ENCODE peak calls at places on chromosomes 11 and 22, in five cellular contexts. S, R, F, A and X are unnamed samples. For H3K4me1, the result is how much of the 10 kb centered on the place peaks cover.

GRCh38 chr11:119323532-119324033 is 6.7 kb upstream of the MCAM start:
- ATAC-seq in S (peak), R (no peak), F (no peak), A (peak), X (no peak)

GRCh38 chr11:100727410-100727809 is 40.3 kb downstream of the ARHGAP42 start:
- ATAC-seq in S (no peak), R (no peak), F (no peak), A (no peak), X (no peak)

GRCh38 chr11:31959711-31960110 is 131.2 kb upstream of the RCN1 start:
- ATAC-seq in S (no peak), R (no peak), F (no peak), A (no peak), X (no peak)

GRCh38 chr11:46435679-46436078 is 44.1 kb upstream of the CHRM4 start:
- ATAC-seq in S (no peak), R (no peak), F (no peak), A (no peak), X (no peak)

GRCh38 chr11:111265421-111265820 is 19.9 kb downstream of the POU2AF2 start:
- ATAC-seq in S (no peak), R (no peak), F (no peak), A (no peak), X (no peak)

GRCh38 chr22:41687901-41688364 is 734 bp downstream of the SNU13 start:
- ATAC-seq in S (peak), R (peak), F (peak), A (peak), X (no peak)

GRCh38 chr11:122897606-122898210 is 15.1 kb downstream of the JHY start:
- ATAC-seq in S (no peak), R (no peak), F (no peak), A (no peak), X (no peak)

GRCh38 chr11:112584674-112585073 is 324.0 kb upstream of the PLET1 start:
- ATAC-seq in S (peak), R (peak), F (peak), A (no peak), X (no peak)

GRCh38 chr11:121367434-121367833 is 74.9 kb downstream of the SC5D start:
- ATAC-seq in S (no peak), R (no peak), F (peak), A (peak), X (no peak)

GRCh38 chr11:12502950-12503579 is 125.7 kb downstream of the PARVA start:
- ATAC-seq in S (no peak), R (peak), F (no peak), A (no peak), X (no peak)

GRCh38 chr11:74388678-74389327 is 9.4 kb downstream of the PGM2L1 start:
- ATAC-seq in S (peak), R (peak), F (peak), A (peak), X (peak)

GRCh38 chr11:119533931-119534694 is 111.1 kb upstream of the THY1 start:
- ATAC-seq in S (peak), R (peak), F (peak), A (peak), X (peak)

GRCh38 chr11:102338479-102339010 is 8.5 kb upstream of the BIRC2 start:
- ATAC-seq in S (no peak), R (no peak), F (no peak), A (no peak), X (no peak)

GRCh38 chr22:38190581-38190980 is 9.0 kb upstream of the PLA2G6 start:
- ATAC-seq in S (no peak), R (no peak), F (no peak), A (no peak), X (no peak)

GRCh38 chr11:96272542-96273306 is 70.3 kb downstream of the MAML2 start:
- ATAC-seq in S (no peak), R (no peak), F (peak), A (peak), X (no peak)

GRCh38 chr22:42001706-42002105 is 3.1 kb downstream of the WBP2NL start:
- ATAC-seq in S (no peak), R (no peak), F (no peak), A (no peak), X (no peak)

GRCh38 chr22:39942433-39943213 is 17.6 kb upstream of the TMA7B start:
- ATAC-seq in S (no peak), R (no peak), F (peak), A (no peak), X (no peak)

GRCh38 chr11:125225401-125225800 is 60.9 kb downstream of the PKNOX2 start:
- ATAC-seq in S (no peak), R (no peak), F (no peak), A (no peak), X (no peak)
- TF ChIP-seq EP300 in S (no peak), R (no peak), F (no peak), A (no peak), X (no peak)

GRCh38 chr22:35621446-35621845 is 4.3 kb upstream of the MB start:
- ATAC-seq in S (no peak), R (no peak), F (no peak), A (peak), X (no peak)

GRCh38 chr22:35625763-35626162 is 8.6 kb upstream of the MB start:
- ATAC-seq in S (no peak), R (no peak), F (no peak), A (no peak), X (no peak)

GRCh38 chr22:35622132-35622913 is 5.2 kb upstream of the MB start:
- ATAC-seq in S (no peak), R (no peak), F (no peak), A (no peak), X (peak)

GRCh38 chr22:35627267-35628041 is 10.3 kb upstream of the MB start:
- ATAC-seq in S (peak), R (peak), F (peak), A (peak), X (peak)

GRCh38 chr22:35624547-35624946 is 7.4 kb upstream of the MB start:
- ATAC-seq in S (no peak), R (no peak), F (no peak), A (no peak), X (no peak)
- H3K4me1 ChIP-seq in S (under half), R (under half), F (under half), A (under half), X (under half)

GRCh38 chr11:13857828-13858227 is 104.7 kb upstream of the SPON1 start:
- ATAC-seq in S (no peak), R (no peak), F (no peak), A (no peak), X (no peak)

GRCh38 chr11:13861411-13861810 is 101.1 kb upstream of the SPON1 start:
- ATAC-seq in S (no peak), R (no peak), F (no peak), A (no peak), X (no peak)

GRCh38 chr11:13862845-13863392 is 99.6 kb upstream of the SPON1 start:
- ATAC-seq in S (no peak), R (no peak), F (no peak), A (no peak), X (no peak)

GRCh38 chr11:13859986-13860385 is 102.5 kb upstream of the SPON1 start:
- ATAC-seq in S (no peak), R (no peak), F (no peak), A (no peak), X (no peak)
- TF ChIP-seq POLR2AphosphoS5 in S (no peak), R (no peak), F (no peak), A (no peak), X (no peak)

GRCh38 chr11:819129-819931 is 616 bp downstream of the PNPLA2 start:
- ATAC-seq in S (peak), R (peak), F (peak), A (peak), X (peak)
- TF ChIP-seq EP300 in S (no peak), R (no peak), F (no peak), A (no peak), X (no peak)